ENCODE peak calls at places on chromosomes 13 and 19, in six cellular contexts. K is HepG2, U is GM12878, M is WTC11, W is H1, B is K562. I is an unnamed sample.

GRCh38 chr19:30681162-30681996 is 309.2 kb downstream of the ZNF536 start:
- DNase-seq in U (no peak), W (no peak), B (no peak), K (no peak), M (no peak), I (no peak)

GRCh38 chr13:89862011-89862690 is 1485.3 kb upstream of the MIR17HG start:
- DNase-seq in W (no peak), B (no peak), M (no peak), U (no peak), K (no peak), I (no peak)

GRCh38 chr13:32284927-32285632 is 30.1 kb downstream of the ZAR1L start:
- DNase-seq in K (peak), B (no peak), U (no peak), W (no peak), M (no peak), I (peak)

GRCh38 chr19:9132422-9132821 is 5.7 kb upstream of the OR7G3 start:
- DNase-seq in B (no peak), U (no peak), W (no peak), K (no peak), M (no peak), I (no peak)

GRCh38 chr19:10706990-10707389 is 5.8 kb downstream of the QTRT1 start:
- DNase-seq in M (no peak), K (peak), U (no peak), W (no peak), B (no peak), I (no peak)

GRCh38 chr19:45405435-45406164 is 731 bp upstream of the PPP1R13L start:
- DNase-seq in W (peak), M (peak), K (peak), B (peak), U (peak), I (peak)

GRCh38 chr19:43425567-43426392 is 11.1 kb downstream of the TEX101 start:
- DNase-seq in U (no peak), B (no peak), K (no peak), M (no peak), W (no peak), I (peak)

GRCh38 chr19:40502647-40503046 is 35.8 kb downstream of the SPTBN4 start:
- DNase-seq in W (no peak), M (peak), K (peak), U (no peak), B (peak), I (peak)

GRCh38 chr13:30866692-30867669 is 39.1 kb upstream of the MEDAG start:
- DNase-seq in K (no peak), B (no peak), M (no peak), U (no peak), W (no peak), I (no peak)

GRCh38 chr19:2150794-2151338 is 500 bp downstream of the AP3D1 start:
- DNase-seq in M (no peak), W (peak), K (no peak), U (no peak), B (peak), I (no peak)

GRCh38 chr13:46278474-46278873 is 66.7 kb downstream of the LRRC63 start:
- DNase-seq in U (no peak), M (peak), K (no peak), B (no peak), W (no peak), I (no peak)
- TF ChIP-seq ATF3 in U (no peak), M (no peak), K (no peak), B (no peak), W (no peak), I (no peak)

GRCh38 chr13:113726961-113727411 is 32.0 kb upstream of the TMEM255B start:
- DNase-seq in U (no peak), W (no peak), K (no peak), B (no peak), M (no peak), I (no peak)
- TF ChIP-seq ATF3 in U (no peak), W (no peak), K (no peak), B (no peak), M (no peak), I (no peak)

GRCh38 chr13:111034811-111035210 is 80.3 kb upstream of the ARHGEF7 start:
- DNase-seq in M (no peak), U (no peak), W (no peak), B (no peak), K (no peak), I (no peak)
- TF ChIP-seq ATF3 in M (no peak), U (no peak), W (no peak), B (no peak), K (no peak), I (no peak)

GRCh38 chr13:34884366-34884765 is 57.7 kb upstream of the NBEA start:
- DNase-seq in M (no peak), W (no peak), B (no peak), K (no peak), U (no peak), I (no peak)

GRCh38 chr13:34886987-34887386 is 55.1 kb upstream of the NBEA start:
- DNase-seq in W (no peak), U (no peak), B (no peak), K (no peak), M (no peak), I (no peak)

GRCh38 chr13:34878354-34878753 is 63.7 kb upstream of the NBEA start:
- DNase-seq in M (no peak), U (no peak), B (no peak), W (no peak), K (no peak), I (no peak)

GRCh38 chr13:34886476-34886875 is 55.6 kb upstream of the NBEA start:
- DNase-seq in K (no peak), B (no peak), U (no peak), W (no peak), M (no peak), I (no peak)

DNA sequence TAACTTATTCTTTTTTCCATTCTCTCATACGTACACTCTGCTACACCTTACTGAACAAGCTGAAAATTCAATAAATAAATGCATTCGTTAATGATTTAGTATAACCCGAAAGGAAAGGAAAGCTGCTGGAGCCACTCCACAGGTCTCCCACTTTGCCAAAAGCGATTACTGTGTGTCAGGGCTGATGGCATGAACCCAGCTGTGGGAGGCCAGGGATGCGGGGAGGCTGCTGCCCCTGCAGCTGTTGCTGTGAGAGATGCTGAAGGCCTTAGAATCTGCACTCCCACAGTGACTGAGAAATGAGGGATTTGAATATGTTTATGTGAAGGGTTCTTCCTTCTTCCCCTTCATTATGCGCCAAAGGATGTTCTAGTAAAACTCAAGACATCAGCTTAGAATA is 58.7 kb upstream of the NBEA start:
- DNase-seq in W (no peak), M (no peak), U (no peak), K (no peak), B (no peak), I (no peak)
- TF ChIP-seq ATF3 in W (no peak), M (no peak), U (no peak), K (no peak), B (no peak), I (no peak)

DNA sequence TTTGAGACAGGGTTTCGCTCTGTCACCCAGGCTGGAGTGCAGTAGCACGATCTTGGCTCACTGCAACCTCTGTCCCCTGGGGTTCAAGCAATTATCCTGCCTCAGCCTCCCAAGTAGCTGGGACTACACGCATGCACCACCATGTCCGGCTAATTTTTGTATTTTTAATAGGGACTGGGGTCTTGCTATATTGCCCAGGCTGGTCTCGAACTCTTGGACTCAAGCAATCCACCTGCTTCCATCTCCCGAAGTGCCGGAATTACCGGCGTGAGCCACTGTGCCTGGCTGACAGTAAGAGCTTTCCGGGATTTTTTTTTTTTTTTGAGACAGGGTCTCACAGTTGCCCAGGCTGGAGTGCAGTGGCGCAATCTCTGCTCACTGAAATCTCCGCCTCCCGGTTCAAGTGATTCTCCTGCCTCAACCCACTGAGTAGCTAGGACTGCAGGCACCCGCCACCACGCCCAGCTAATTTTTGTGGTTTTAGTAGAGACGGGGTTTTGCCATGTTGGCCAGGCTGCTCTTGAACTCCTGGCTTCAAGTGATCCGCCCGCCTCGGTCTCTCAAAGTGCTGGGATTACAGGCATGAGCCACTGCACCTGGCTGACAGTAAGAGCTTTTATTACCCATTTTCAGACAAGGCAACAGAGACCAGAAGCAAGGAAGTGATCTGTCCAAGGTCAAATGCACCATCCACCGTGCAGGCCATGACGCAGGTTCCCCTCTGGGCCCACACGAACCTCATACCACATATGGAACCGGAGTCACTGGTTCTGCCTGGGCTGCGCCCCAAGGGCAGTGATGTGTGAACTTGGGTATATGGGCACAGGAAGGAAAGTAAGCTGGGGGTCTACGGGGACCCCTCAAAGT is 21.0 kb downstream of the RFX1 start:
- DNase-seq in B (no peak), U (no peak), M (no peak), W (no peak), K (peak), I (no peak)
- TF ChIP-seq ATF3 in B (no peak), U (no peak), M (no peak), W (no peak), K (no peak), I (no peak)

GRCh38 chr13:23876265-23876664 is 12.9 kb downstream of the MIPEP start:
- DNase-seq in K (no peak), M (no peak), W (no peak), U (no peak), B (no peak), I (no peak)
- TF ChIP-seq ATF3 in K (no peak), M (no peak), W (no peak), U (no peak), B (no peak), I (no peak)

I was measured in HCT116.